ENCODE peak calls at places on chromosomes 1 and 21, in five cellular contexts. F is NCI-H774, C is SK-N-DZ, E is fibroblast of mammary gland, P is coronary artery. D is an unnamed sample.

GRCh38 chr1:49190138-49190537 is 413.4 kb upstream of the BEND5 start:
- DNase-seq in F (no peak), C (no peak), E (no peak), P (no peak), D (no peak)

GRCh38 chr1:81670286-81670685 is 130.4 kb upstream of the ADGRL2 start:
- DNase-seq in F (no peak), C (no peak), E (peak), P (no peak), D (no peak)

GRCh38 chr21:38254970-38255369 is 1.8 kb upstream of the KCNJ15 start:
- DNase-seq in F (no peak), C (no peak), E (no peak), P (no peak), D (no peak)

GRCh38 chr1:3564921-3565831 is 46.1 kb downstream of the MEGF6 start:
- DNase-seq in F (no peak), C (peak), E (peak), P (no peak), D (peak)

GRCh38 chr1:52348704-52349301 is 17.2 kb downstream of the CC2D1B start:
- DNase-seq in F (peak), C (peak), E (peak), P (no peak), D (no peak)

GRCh38 chr1:216210081-216210480 is 213.2 kb downstream of the USH2A start:
- DNase-seq in F (no peak), C (no peak), E (peak), P (no peak), D (no peak)

GRCh38 chr1:63920154-63921117 is 146.6 kb downstream of the ROR1 start:
- DNase-seq in F (no peak), C (no peak), E (peak), P (no peak), D (no peak)

GRCh38 chr21:27233514-27233913 is 266.6 kb upstream of the ADAMTS5 start:
- DNase-seq in F (no peak), C (no peak), E (no peak), P (no peak), D (no peak)

GRCh38 chr1:16266411-16267118 is 29.6 kb upstream of the CPLANE2 start:
- DNase-seq in F (no peak), C (no peak), E (no peak), P (no peak), D (no peak)

GRCh38 chr1:37892151-37893047 is 33.0 kb upstream of the MTF1 start:
- DNase-seq in F (no peak), C (no peak), E (peak), P (no peak), D (no peak)

GRCh38 chr1:238677567-238677966 is 708.8 kb upstream of the CHRM3 start:
- DNase-seq in F (no peak), C (no peak), E (peak), P (no peak), D (no peak)

GRCh38 chr21:41133896-41134522 is 34.0 kb upstream of the BACE2 start:
- DNase-seq in F (no peak), C (peak), E (peak), P (no peak), D (no peak)

GRCh38 chr1:9062846-9063245 is 6.6 kb downstream of the SLC2A5 start:
- DNase-seq in F (no peak), C (no peak), E (no peak), P (no peak), D (no peak)

GRCh38 chr21:18285379-18285778 is 40.7 kb downstream of the CHODL start:
- DNase-seq in F (no peak), C (no peak), E (no peak), P (no peak), D (no peak)

GRCh38 chr1:56439610-56440264 is 139.6 kb downstream of the PLPP3 start:
- DNase-seq in F (no peak), C (no peak), E (no peak), P (no peak), D (no peak)

GRCh38 chr1:28450561-28450960 is 55.3 kb upstream of the RCC1 start:
- DNase-seq in F (no peak), C (no peak), E (no peak), P (no peak), D (no peak)

GRCh38 chr1:151013518-151013917 is 5.3 kb downstream of the PRUNE1 start:
- DNase-seq in F (no peak), C (no peak), E (no peak), P (no peak), D (no peak)

GRCh38 chr1:162987866-162988265 is 81.3 kb upstream of the RGS4 start:
- DNase-seq in F (no peak), C (no peak), E (peak), P (no peak), D (no peak)

GRCh38 chr21:46297311-46298082 is 11.4 kb downstream of the YBEY start:
- DNase-seq in F (no peak), C (no peak), E (peak), P (no peak), D (no peak)

GRCh38 chr1:67134692-67135091 is at the start of gene C1orf141:
- DNase-seq in F (no peak), C (no peak), E (peak), P (no peak), D (no peak)

GRCh38 chr21:43600642-43601397 is 58.5 kb downstream of the HSF2BP start:
- DNase-seq in F (no peak), C (no peak), E (peak), P (no peak), D (no peak)

GRCh38 chr1:11335417-11336070 is 62.5 kb downstream of the UBIAD1 start:
- DNase-seq in F (no peak), C (no peak), E (no peak), P (no peak), D (peak)

GRCh38 chr1:32919811-32920733 is 18.9 kb upstream of the TMEM54 start:
- DNase-seq in F (no peak), C (no peak), E (peak), P (no peak), D (no peak)

GRCh38 chr1:226736908-226737818 is 1.9 kb downstream of the ITPKB start:
- DNase-seq in F (no peak), C (no peak), E (peak), P (peak), D (peak)

GRCh38 chr21:33951276-33952178 is 35.9 kb upstream of the ATP5PO start:
- DNase-seq in F (no peak), C (no peak), E (peak), P (no peak), D (no peak)

GRCh38 chr21:26794597-26795397 is 50.4 kb downstream of the ADAMTS1 start:
- DNase-seq in F (no peak), C (no peak), E (no peak), P (no peak), D (no peak)

GRCh38 chr1:228445867-228446584 is 29.4 kb upstream of the TRIM17 start:
- DNase-seq in F (no peak), C (no peak), E (peak), P (no peak), D (peak)

GRCh38 chr1:1440941-1441888 is 5.7 kb downstream of the VWA1 start:
- DNase-seq in F (peak), C (no peak), E (peak), P (no peak), D (peak)

GRCh38 chr1:245184791-245185190 is 30.0 kb downstream of the KIF26B start:
- DNase-seq in F (no peak), C (no peak), E (no peak), P (no peak), D (no peak)

GRCh38 chr1:203126866-203127671 is 457 bp upstream of the ADORA1 start:
- DNase-seq in F (no peak), C (no peak), E (no peak), P (peak), D (no peak)

GRCh38 chr1:114369930-114370329 is 141.1 kb downstream of the TRIM33 start:
- DNase-seq in F (no peak), C (no peak), E (no peak), P (no peak), D (no peak)

GRCh38 chr1:38403667-38404066 is 357.1 kb upstream of the POU3F1 start:
- DNase-seq in F (no peak), C (no peak), E (no peak), P (no peak), D (no peak)

GRCh38 chr1:11535316-11535715 is 56.4 kb downstream of the DISP3 start:
- DNase-seq in F (no peak), C (no peak), E (no peak), P (no peak), D (no peak)

GRCh38 chr1:2091611-2092604 is 41.7 kb downstream of the PRKCZ start:
- DNase-seq in F (no peak), C (no peak), E (peak), P (no peak), D (peak)

GRCh38 chr21:15135867-15136629 is 71.2 kb upstream of the NRIP1 start:
- DNase-seq in F (no peak), C (no peak), E (no peak), P (no peak), D (no peak)